ENCODE peak calls at places on chromosomes 1 and 21, in six cellular contexts. One of them, this sample, is unnamed.

GRCh38 chr1:46547481-46548383 is 3.7 kb downstream of the KNCN start:
- DNase-seq in fibroblast of the conjunctiva: peak
- DNase-seq in stimulated activated effector memory CD8-positive, alpha-beta T cell treated with anti-CD3 and anti-CD28 coated beads, Interleukin-12 subunit alpha, Interleukin-12 subunit beta, amount 100 ng/mL, for 72 hours: no peak
- DNase-seq in neural crest cell: no peak
- DNase-seq in EH: peak
- DNase-seq in Right ventricle myocardium superior: no peak
- DNase-seq in this sample: no peak

GRCh38 chr1:76005755-76006154 is 68.8 kb upstream of the ST6GALNAC3 start:
- DNase-seq in fibroblast of the conjunctiva: no peak
- DNase-seq in EH: no peak
- DNase-seq in stimulated activated effector memory CD8-positive, alpha-beta T cell treated with anti-CD3 and anti-CD28 coated beads, Interleukin-12 subunit alpha, Interleukin-12 subunit beta, amount 100 ng/mL, for 72 hours: no peak
- DNase-seq in neural crest cell: no peak
- DNase-seq in Right ventricle myocardium superior: no peak
- DNase-seq in this sample: no peak

GRCh38 chr1:235207202-235207565 is 46.1 kb upstream of the RBM34 start:
- DNase-seq in stimulated activated effector memory CD8-positive, alpha-beta T cell treated with anti-CD3 and anti-CD28 coated beads, Interleukin-12 subunit alpha, Interleukin-12 subunit beta, amount 100 ng/mL, for 72 hours: no peak
- DNase-seq in Right ventricle myocardium superior: no peak
- DNase-seq in neural crest cell: no peak
- DNase-seq in fibroblast of the conjunctiva: no peak
- DNase-seq in EH: no peak
- DNase-seq in this sample: no peak

GRCh38 chr1:95023399-95024050 is 49.2 kb downstream of the ALG14 start:
- DNase-seq in neural crest cell: no peak
- DNase-seq in fibroblast of the conjunctiva: peak
- DNase-seq in Right ventricle myocardium superior: no peak
- DNase-seq in EH: peak
- DNase-seq in stimulated activated effector memory CD8-positive, alpha-beta T cell treated with anti-CD3 and anti-CD28 coated beads, Interleukin-12 subunit alpha, Interleukin-12 subunit beta, amount 100 ng/mL, for 72 hours: no peak
- DNase-seq in this sample: no peak

GRCh38 chr21:41976611-41977010 is 22.8 kb upstream of the C2CD2 start:
- DNase-seq in Right ventricle myocardium superior: no peak
- DNase-seq in neural crest cell: no peak
- DNase-seq in EH: no peak
- DNase-seq in fibroblast of the conjunctiva: no peak
- DNase-seq in stimulated activated effector memory CD8-positive, alpha-beta T cell treated with anti-CD3 and anti-CD28 coated beads, Interleukin-12 subunit alpha, Interleukin-12 subunit beta, amount 100 ng/mL, for 72 hours: no peak
- DNase-seq in this sample: no peak

GRCh38 chr1:174795806-174796205 is 203.9 kb upstream of the CACYBP start:
- DNase-seq in Right ventricle myocardium superior: no peak
- DNase-seq in neural crest cell: no peak
- DNase-seq in stimulated activated effector memory CD8-positive, alpha-beta T cell treated with anti-CD3 and anti-CD28 coated beads, Interleukin-12 subunit alpha, Interleukin-12 subunit beta, amount 100 ng/mL, for 72 hours: no peak
- DNase-seq in EH: peak
- DNase-seq in fibroblast of the conjunctiva: no peak
- DNase-seq in this sample: no peak

GRCh38 chr1:170623171-170623570 is 40.8 kb upstream of the PRRX1 start:
- DNase-seq in EH: peak
- DNase-seq in neural crest cell: no peak
- DNase-seq in stimulated activated effector memory CD8-positive, alpha-beta T cell treated with anti-CD3 and anti-CD28 coated beads, Interleukin-12 subunit alpha, Interleukin-12 subunit beta, amount 100 ng/mL, for 72 hours: no peak
- DNase-seq in Right ventricle myocardium superior: no peak
- DNase-seq in fibroblast of the conjunctiva: peak
- DNase-seq in this sample: no peak

GRCh38 chr1:232307299-232307698 is 322.6 kb downstream of the SIPA1L2 start:
- DNase-seq in stimulated activated effector memory CD8-positive, alpha-beta T cell treated with anti-CD3 and anti-CD28 coated beads, Interleukin-12 subunit alpha, Interleukin-12 subunit beta, amount 100 ng/mL, for 72 hours: no peak
- DNase-seq in Right ventricle myocardium superior: no peak
- DNase-seq in EH: no peak
- DNase-seq in neural crest cell: no peak
- DNase-seq in fibroblast of the conjunctiva: no peak
- DNase-seq in this sample: no peak

GRCh38 chr1:46490603-46491499 is 1.2 kb downstream of the DMBX1 start:
- DNase-seq in EH: peak
- DNase-seq in neural crest cell: peak
- DNase-seq in fibroblast of the conjunctiva: no peak
- DNase-seq in Right ventricle myocardium superior: no peak
- DNase-seq in stimulated activated effector memory CD8-positive, alpha-beta T cell treated with anti-CD3 and anti-CD28 coated beads, Interleukin-12 subunit alpha, Interleukin-12 subunit beta, amount 100 ng/mL, for 72 hours: no peak
- DNase-seq in this sample: no peak

GRCh38 chr1:165392634-165393571 is 36.4 kb upstream of the LMX1A start:
- DNase-seq in Right ventricle myocardium superior: peak
- DNase-seq in neural crest cell: peak
- DNase-seq in stimulated activated effector memory CD8-positive, alpha-beta T cell treated with anti-CD3 and anti-CD28 coated beads, Interleukin-12 subunit alpha, Interleukin-12 subunit beta, amount 100 ng/mL, for 72 hours: peak
- DNase-seq in EH: peak
- DNase-seq in fibroblast of the conjunctiva: peak
- DNase-seq in this sample: peak

GRCh38 chr1:94925561-94926364 is 1.1 kb downstream of the CNN3 start:
- DNase-seq in Right ventricle myocardium superior: peak
- DNase-seq in neural crest cell: peak
- DNase-seq in stimulated activated effector memory CD8-positive, alpha-beta T cell treated with anti-CD3 and anti-CD28 coated beads, Interleukin-12 subunit alpha, Interleukin-12 subunit beta, amount 100 ng/mL, for 72 hours: no peak
- DNase-seq in fibroblast of the conjunctiva: peak
- DNase-seq in EH: peak
- DNase-seq in this sample: no peak

GRCh38 chr1:226657788-226658537 is 81.1 kb downstream of the ITPKB start:
- DNase-seq in Right ventricle myocardium superior: peak
- DNase-seq in stimulated activated effector memory CD8-positive, alpha-beta T cell treated with anti-CD3 and anti-CD28 coated beads, Interleukin-12 subunit alpha, Interleukin-12 subunit beta, amount 100 ng/mL, for 72 hours: no peak
- DNase-seq in fibroblast of the conjunctiva: no peak
- DNase-seq in neural crest cell: no peak
- DNase-seq in EH: no peak
- DNase-seq in this sample: no peak